ENCODE peak calls at places on chromosomes 7 and 10, in four cellular contexts. One of them, this sample, is unnamed.

GRCh38 chr7:81111358-81111757 is 192.5 kb upstream of the SEMA3C start:
- DNase-seq in HCT116: peak
- DNase-seq in SK-N-SH: peak
- DNase-seq in K562: no peak
- DNase-seq in this sample: no peak

GRCh38 chr10:30637881-30638467 is 8.4 kb upstream of the LYZL2 start:
- DNase-seq in SK-N-SH: no peak
- DNase-seq in HCT116: peak
- DNase-seq in K562: no peak
- DNase-seq in this sample: peak

GRCh38 chr7:81158189-81158588 is 239.3 kb upstream of the SEMA3C start:
- DNase-seq in SK-N-SH: no peak
- DNase-seq in K562: no peak
- DNase-seq in HCT116: no peak
- DNase-seq in this sample: no peak

GRCh38 chr10:46232666-46233065 is 54.1 kb upstream of the ANTXRL start:
- DNase-seq in HCT116: no peak
- DNase-seq in SK-N-SH: no peak
- DNase-seq in K562: no peak
- DNase-seq in this sample: no peak

GRCh38 chr10:75742355-75742754 is 310.9 kb downstream of the LRMDA start:
- DNase-seq in K562: no peak
- DNase-seq in HCT116: no peak
- DNase-seq in SK-N-SH: no peak
- DNase-seq in this sample: no peak

GRCh38 chr10:122326806-122327205 is 47.7 kb upstream of the PLEKHA1 start:
- DNase-seq in HCT116: no peak
- DNase-seq in K562: no peak
- DNase-seq in SK-N-SH: no peak
- DNase-seq in this sample: no peak

GRCh38 chr10:62681211-62681940 is 123.1 kb upstream of the ADO start:
- DNase-seq in SK-N-SH: no peak
- DNase-seq in K562: no peak
- DNase-seq in HCT116: no peak
- DNase-seq in this sample: peak

GRCh38 chr10:132637477-132638129 is 100.0 kb downstream of the INPP5A start:
- DNase-seq in K562: peak
- DNase-seq in HCT116: peak
- DNase-seq in SK-N-SH: peak
- DNase-seq in this sample: peak

GRCh38 chr10:95201736-95202135 is 7.7 kb downstream of the ACSM6 start:
- DNase-seq in HCT116: peak
- DNase-seq in K562: no peak
- DNase-seq in SK-N-SH: no peak
- DNase-seq in this sample: peak

GRCh38 chr7:29123611-29124190 is 22.6 kb downstream of the CPVL start:
- DNase-seq in K562: no peak
- DNase-seq in SK-N-SH: no peak
- DNase-seq in HCT116: no peak
- DNase-seq in this sample: no peak

GRCh38 chr10:127649642-127650041 is 87.3 kb upstream of the FOXI2 start:
- DNase-seq in K562: no peak
- DNase-seq in SK-N-SH: peak
- DNase-seq in HCT116: peak
- DNase-seq in this sample: peak

GRCh38 chr10:96370575-96371157 is 11.9 kb upstream of the OPALIN start:
- DNase-seq in K562: peak
- DNase-seq in SK-N-SH: peak
- DNase-seq in HCT116: peak
- DNase-seq in this sample: peak

GRCh38 chr7:107712906-107713305 is 31.0 kb upstream of the CBLL1 start:
- DNase-seq in K562: no peak
- DNase-seq in HCT116: no peak
- DNase-seq in SK-N-SH: no peak
- DNase-seq in this sample: no peak

GRCh38 chr10:10818082-10818481 is 199.6 kb upstream of the CELF2 start:
- DNase-seq in HCT116: no peak
- DNase-seq in SK-N-SH: no peak
- DNase-seq in K562: no peak
- DNase-seq in this sample: no peak

GRCh38 chr7:4799508-4800268 is 24.3 kb downstream of the AP5Z1 start:
- DNase-seq in SK-N-SH: no peak
- DNase-seq in HCT116: no peak
- DNase-seq in K562: peak
- DNase-seq in this sample: no peak

GRCh38 chr10:125816548-125816947 is 6.5 kb downstream of the UROS start:
- DNase-seq in K562: peak
- DNase-seq in HCT116: no peak
- DNase-seq in SK-N-SH: no peak
- DNase-seq in this sample: no peak

GRCh38 chr10:78829570-78829969 is 239.2 kb upstream of the ZMIZ1 start:
- DNase-seq in SK-N-SH: no peak
- DNase-seq in K562: no peak
- DNase-seq in HCT116: no peak
- DNase-seq in this sample: no peak

GRCh38 chr10:94500063-94500462 is 45.5 kb upstream of the HELLS start:
- DNase-seq in HCT116: no peak
- DNase-seq in SK-N-SH: peak
- DNase-seq in K562: no peak
- DNase-seq in this sample: peak

DNA sequence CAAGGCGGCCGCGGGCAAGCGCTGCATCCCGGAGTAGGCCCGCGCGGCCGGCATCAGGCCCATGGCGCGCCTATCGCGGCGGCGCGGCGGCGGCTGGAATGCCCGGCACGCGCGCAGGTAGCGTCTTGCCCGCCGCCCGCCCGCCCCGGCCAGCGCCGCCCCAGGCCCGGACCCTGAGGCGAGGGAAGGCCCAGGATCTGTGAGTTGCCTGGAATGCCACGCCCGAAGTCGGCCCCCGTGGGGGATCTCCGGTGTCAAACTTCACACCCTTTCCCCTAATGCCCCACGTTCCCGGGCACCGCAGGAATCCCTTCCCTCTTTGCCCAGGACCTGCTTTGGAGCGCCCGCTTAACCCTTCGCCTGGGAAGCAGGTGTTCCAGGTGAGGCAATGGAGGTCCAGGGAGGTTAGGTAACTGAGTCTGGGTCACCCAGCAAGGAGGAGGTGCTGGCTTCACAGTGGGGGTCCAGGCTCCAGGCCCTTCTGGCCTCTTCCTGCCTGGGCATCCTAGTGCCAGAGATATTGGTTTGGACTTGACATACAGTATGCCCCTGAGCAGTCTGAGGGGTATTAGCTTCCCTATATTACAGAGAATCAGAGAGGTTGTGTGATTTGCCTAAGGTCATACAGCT is 138.1 kb downstream of the ARHGAP22 start:
- DNase-seq in HCT116: no peak
- DNase-seq in K562: no peak
- DNase-seq in SK-N-SH: no peak
- DNase-seq in this sample: no peak
- TF ChIP-seq YY1 in HCT116: no peak
- TF ChIP-seq YY1 in K562: no peak
- TF ChIP-seq YY1 in SK-N-SH: no peak
- TF ChIP-seq YY1 in this sample: no peak

DNA sequence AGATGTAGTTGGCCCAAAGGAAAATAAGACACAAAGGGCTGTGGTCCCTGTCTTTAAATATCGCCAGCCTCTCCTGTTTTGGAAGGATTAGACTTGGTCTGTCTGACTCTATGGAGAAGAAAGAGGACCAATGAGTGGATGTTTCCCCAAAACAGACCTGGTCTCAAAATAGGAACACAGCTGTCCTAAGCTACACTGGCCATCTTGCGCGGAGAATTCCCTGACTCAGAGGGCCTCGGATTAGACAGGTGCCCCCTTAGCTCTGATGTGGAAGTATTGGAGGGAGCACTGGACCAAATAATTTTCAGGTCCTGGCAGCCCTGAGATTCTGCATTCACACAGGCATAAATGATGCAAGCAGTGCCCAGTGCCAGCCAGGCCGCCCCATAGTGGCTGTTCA is 56.1 kb downstream of the CHST15 start:
- DNase-seq in SK-N-SH: no peak
- DNase-seq in K562: no peak
- DNase-seq in HCT116: no peak
- DNase-seq in this sample: no peak
- H3K27ac ChIP-seq in SK-N-SH: no peak
- H3K27ac ChIP-seq in K562: no peak
- H3K27ac ChIP-seq in HCT116: no peak
- H3K27ac ChIP-seq in this sample: no peak

GRCh38 chr7:30475580-30475979 is 3.0 kb downstream of the NOD1 start:
- DNase-seq in SK-N-SH: no peak
- DNase-seq in K562: no peak
- DNase-seq in HCT116: no peak
- DNase-seq in this sample: no peak

GRCh38 chr7:30473903-30474302 is 4.7 kb downstream of the NOD1 start:
- DNase-seq in HCT116: no peak
- DNase-seq in SK-N-SH: no peak
- DNase-seq in K562: no peak
- DNase-seq in this sample: no peak

GRCh38 chr7:30473393-30473775 is 5.2 kb downstream of the NOD1 start:
- DNase-seq in SK-N-SH: no peak
- DNase-seq in K562: no peak
- DNase-seq in HCT116: no peak
- DNase-seq in this sample: no peak

GRCh38 chr7:30474485-30474884 is 4.1 kb downstream of the NOD1 start:
- DNase-seq in HCT116: no peak
- DNase-seq in K562: no peak
- DNase-seq in SK-N-SH: no peak
- DNase-seq in this sample: no peak

DNA sequence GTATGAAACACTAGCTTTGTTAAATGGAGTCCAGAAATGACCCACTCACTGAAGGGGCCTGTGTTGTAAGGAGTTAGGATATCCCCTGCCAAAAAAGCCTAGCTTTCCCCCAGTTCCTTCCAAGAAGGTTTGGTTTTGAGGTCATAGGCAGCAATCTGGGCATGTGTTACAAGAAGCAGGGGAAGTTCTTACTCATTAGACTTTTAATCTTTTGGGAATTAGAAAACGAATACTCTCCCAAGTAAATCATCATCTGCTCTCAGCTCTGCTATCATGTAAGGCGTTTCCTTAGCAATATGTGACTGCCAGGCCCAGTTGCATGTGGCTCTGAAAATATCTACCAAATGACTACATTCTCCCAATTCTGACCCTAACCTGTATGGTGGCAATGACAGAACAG is 3.7 kb downstream of the NOD1 start:
- DNase-seq in HCT116: no peak
- DNase-seq in K562: no peak
- DNase-seq in SK-N-SH: no peak
- DNase-seq in this sample: no peak
- H3K9ac ChIP-seq in HCT116: no peak
- H3K9ac ChIP-seq in K562: no peak
- H3K9ac ChIP-seq in SK-N-SH: no peak
- H3K9ac ChIP-seq in this sample: no peak

DNA sequence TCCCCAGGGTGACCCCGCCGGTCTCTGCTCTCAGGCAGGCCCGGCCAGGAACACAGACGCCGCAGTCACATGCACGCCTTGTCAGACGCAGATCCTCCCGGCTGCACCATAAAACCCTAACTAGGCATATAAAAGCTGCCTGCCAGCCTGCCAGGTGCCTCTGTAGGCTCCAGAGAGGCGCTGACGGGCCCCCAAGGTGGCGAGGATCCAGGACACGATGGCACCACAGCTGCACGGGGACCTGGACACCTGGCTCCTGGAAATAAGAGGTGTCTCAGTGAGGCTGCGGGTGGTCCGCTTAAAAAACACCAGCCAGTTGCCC is 21.9 kb upstream of the GDF10 start:
- DNase-seq in K562: no peak
- DNase-seq in HCT116: no peak
- DNase-seq in SK-N-SH: no peak
- DNase-seq in this sample: no peak
- TF ChIP-seq YY1 in K562: no peak
- TF ChIP-seq YY1 in HCT116: no peak
- TF ChIP-seq YY1 in SK-N-SH: no peak
- TF ChIP-seq YY1 in this sample: no peak

GRCh38 chr7:45203947-45204445 is 46.4 kb downstream of the RAMP3 start:
- DNase-seq in SK-N-SH: no peak
- DNase-seq in K562: no peak
- DNase-seq in HCT116: no peak
- DNase-seq in this sample: no peak
- H3K27ac ChIP-seq in SK-N-SH: no peak
- H3K27ac ChIP-seq in K562: no peak
- H3K27ac ChIP-seq in HCT116: no peak
- H3K27ac ChIP-seq in this sample: no peak

DNA sequence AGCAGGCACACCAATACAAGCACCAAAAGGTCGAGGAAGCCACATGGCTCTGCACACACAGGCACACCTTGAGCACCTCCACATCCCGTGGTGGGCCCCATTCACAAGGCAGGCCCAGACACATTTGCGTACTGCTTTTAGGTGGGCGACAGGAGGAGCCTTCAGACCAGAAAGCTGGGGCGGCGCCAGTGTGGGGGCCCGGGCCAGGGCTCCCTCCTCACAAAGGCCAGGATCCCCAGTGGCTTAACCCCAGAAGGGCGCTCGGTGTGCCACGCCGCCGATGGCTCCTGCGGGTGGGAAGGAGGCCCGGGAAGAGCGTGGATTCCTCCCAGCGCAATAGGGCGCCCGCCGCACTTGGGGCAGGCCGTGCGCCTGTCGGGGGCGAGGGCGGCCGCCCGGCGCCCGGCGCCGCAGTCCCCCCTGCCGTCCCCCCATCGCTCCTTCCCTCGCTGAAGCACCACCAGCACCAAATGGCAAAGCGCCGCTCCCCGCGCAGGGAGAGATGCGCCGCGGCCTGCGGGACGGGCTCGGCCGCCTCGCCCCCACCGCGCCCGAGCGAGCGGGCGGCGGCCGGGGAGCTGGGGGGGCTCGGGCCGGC is 2.9 kb upstream of the SMARCD3 start:
- DNase-seq in HCT116: no peak
- DNase-seq in SK-N-SH: peak
- DNase-seq in K562: no peak
- DNase-seq in this sample: no peak
- H3K9ac ChIP-seq in HCT116: peak
- H3K9ac ChIP-seq in SK-N-SH: peak
- H3K9ac ChIP-seq in K562: peak
- H3K9ac ChIP-seq in this sample: no peak

DNA sequence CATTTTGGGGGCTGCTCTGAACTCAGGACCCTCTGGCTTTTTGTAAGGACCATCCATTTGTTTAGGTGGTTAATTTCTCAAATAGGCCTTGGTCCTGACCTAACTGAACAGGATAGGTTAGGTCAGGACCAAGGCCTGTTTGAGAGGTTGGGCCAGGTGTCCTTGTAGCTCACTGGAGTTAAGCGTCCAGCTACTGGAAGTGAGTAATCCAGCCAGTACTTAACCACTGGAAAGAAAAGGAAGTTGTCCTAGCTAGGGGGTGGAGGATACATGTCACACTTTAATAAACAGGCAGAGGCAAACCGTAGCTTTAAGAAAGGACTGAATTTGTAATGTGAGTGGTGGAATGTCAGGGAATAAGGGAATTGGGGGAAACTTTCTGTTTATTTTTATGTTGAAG is 96.0 kb downstream of the GPR85 start:
- DNase-seq in HCT116: no peak
- DNase-seq in K562: no peak
- DNase-seq in SK-N-SH: no peak
- DNase-seq in this sample: no peak
- TF ChIP-seq YY1 in HCT116: no peak
- TF ChIP-seq YY1 in K562: no peak
- TF ChIP-seq YY1 in SK-N-SH: no peak
- TF ChIP-seq YY1 in this sample: no peak